ENCODE peak calls at places on chromosomes 11 and 22, in eight cellular contexts. V, E, A, X, Z, W, S and D are unnamed samples.

GRCh38 chr22:30742291-30743256 is 47.9 kb downstream of the OSBP2 start:
- DNase-seq in W (no peak), Z (no peak), V (no peak), X (no peak), A (no peak), E (peak), S (no peak), D (no peak)

GRCh38 chr22:43389227-43389836 is 22.5 kb upstream of the MPPED1 start:
- DNase-seq in E (no peak), W (no peak), X (peak), A (no peak), V (no peak), Z (no peak), S (no peak), D (no peak)

GRCh38 chr11:102147632-102148031 is 37.4 kb downstream of the YAP1 start:
- DNase-seq in W (no peak), X (no peak), S (no peak), E (no peak), V (no peak), A (no peak), Z (no peak), D (no peak)

GRCh38 chr22:42412744-42413220 is 19.4 kb downstream of the NFAM1 start:
- DNase-seq in W (no peak), V (no peak), X (no peak), Z (no peak), S (no peak), A (no peak), E (no peak), D (no peak)

GRCh38 chr11:75968021-75968685 is 153.1 kb downstream of the UVRAG start:
- DNase-seq in S (peak), Z (no peak), X (no peak), E (peak), A (no peak), V (no peak), W (no peak), D (no peak)

GRCh38 chr11:116336540-116336939 is 436.2 kb downstream of the BUD13 start:
- DNase-seq in W (no peak), E (no peak), Z (no peak), S (no peak), A (no peak), V (no peak), X (no peak), D (no peak)

GRCh38 chr11:76669901-76670474 is 559 bp downstream of the LRRC32 start:
- DNase-seq in S (peak), W (no peak), E (peak), A (peak), X (no peak), V (peak), Z (no peak), D (no peak)

GRCh38 chr11:115776916-115777315 is 272.7 kb upstream of the CADM1 start:
- DNase-seq in W (no peak), A (no peak), V (no peak), S (no peak), X (no peak), Z (no peak), E (no peak), D (no peak)

GRCh38 chr11:128316541-128317206 is 270.7 kb downstream of the ETS1 start:
- DNase-seq in V (no peak), E (no peak), Z (no peak), A (no peak), W (no peak), S (no peak), X (no peak), D (no peak)

GRCh38 chr22:40233886-40234285 is 56.2 kb downstream of the TNRC6B start:
- DNase-seq in W (no peak), S (no peak), V (no peak), E (no peak), Z (no peak), X (no peak), A (no peak), D (no peak)

GRCh38 chr11:85182437-85183109 is 444.6 kb downstream of the DLG2 start:
- DNase-seq in S (peak), W (no peak), X (no peak), E (no peak), V (no peak), A (peak), Z (no peak), D (peak)

GRCh38 chr11:69910519-69911309 is 91.5 kb upstream of the FGF3 start:
- DNase-seq in X (no peak), V (peak), S (no peak), A (no peak), W (no peak), E (no peak), Z (no peak), D (no peak)

GRCh38 chr22:32951081-32951806 is 106.9 kb downstream of the SYN3 start:
- DNase-seq in X (peak), V (no peak), Z (no peak), A (no peak), W (no peak), S (no peak), E (no peak), D (no peak)

GRCh38 chr11:21190181-21190580 is 520.8 kb downstream of the NELL1 start:
- DNase-seq in A (no peak), W (no peak), S (no peak), E (no peak), Z (no peak), X (no peak), V (no peak), D (no peak)

GRCh38 chr11:64265176-64266160 is 14.1 kb downstream of the PLCB3 start:
- DNase-seq in S (no peak), Z (no peak), X (no peak), E (no peak), A (no peak), W (no peak), V (peak), D (no peak)

GRCh38 chr22:44096736-44097135 is 72.6 kb downstream of the PARVB start:
- DNase-seq in S (no peak), A (no peak), X (no peak), Z (no peak), E (no peak), W (no peak), V (peak), D (no peak)

GRCh38 chr11:32752001-32752400 is 42.5 kb downstream of the CCDC73 start:
- DNase-seq in V (no peak), A (no peak), E (no peak), X (no peak), Z (no peak), S (no peak), W (no peak), D (no peak)

GRCh38 chr22:28855355-28856094 is 27.8 kb upstream of the ZNRF3 start:
- DNase-seq in Z (peak), V (no peak), S (peak), X (peak), E (peak), W (peak), A (peak), D (peak)

GRCh38 chr11:74134661-74135515 is 35.9 kb downstream of the C2CD3 start:
- DNase-seq in S (no peak), A (no peak), Z (no peak), X (peak), W (no peak), V (no peak), E (peak), D (no peak)

GRCh38 chr11:113778111-113778910 is 1.3 kb upstream of the CLDN25 start:
- DNase-seq in X (no peak), W (no peak), A (no peak), V (no peak), E (peak), S (peak), Z (peak), D (no peak)

GRCh38 chr11:101327908-101328307 is 198.3 kb upstream of the PGR start:
- DNase-seq in A (no peak), V (no peak), S (peak), W (no peak), Z (no peak), X (no peak), E (no peak), D (no peak)